ENCODE peak calls at places on chromosomes 16 and 17, in five cellular contexts. One of them, this sample, is unnamed.

GRCh38 chr16:89315271-89315670 is 97.8 kb downstream of the ZNF778 start:
- DNase-seq in lung: no peak
- DNase-seq in IMR-90: no peak
- DNase-seq in brain microvascular endothelial cell: no peak
- DNase-seq in GM12864: no peak
- DNase-seq in this sample: no peak

GRCh38 chr16:29011112-29011511 is 26.3 kb downstream of the LAT start:
- DNase-seq in GM12864: no peak
- DNase-seq in brain microvascular endothelial cell: no peak
- DNase-seq in IMR-90: no peak
- DNase-seq in lung: no peak
- DNase-seq in this sample: no peak

GRCh38 chr17:2377659-2378058 is 23.2 kb downstream of the MNT start:
- DNase-seq in GM12864: no peak
- DNase-seq in IMR-90: no peak
- DNase-seq in lung: no peak
- DNase-seq in brain microvascular endothelial cell: no peak
- DNase-seq in this sample: no peak

GRCh38 chr17:37273419-37274051 is 102.2 kb upstream of the C17orf78 start:
- DNase-seq in IMR-90: peak; percentile 84
- DNase-seq in lung: no peak
- DNase-seq in brain microvascular endothelial cell: no peak
- DNase-seq in GM12864: no peak
- DNase-seq in this sample: no peak

GRCh38 chr16:71338193-71338592 is 20.3 kb upstream of the CALB2 start:
- DNase-seq in brain microvascular endothelial cell: no peak
- DNase-seq in lung: no peak
- DNase-seq in IMR-90: no peak
- DNase-seq in GM12864: no peak
- DNase-seq in this sample: no peak

GRCh38 chr17:70332356-70332755 is 163.0 kb downstream of the KCNJ2 start:
- DNase-seq in IMR-90: no peak
- DNase-seq in lung: no peak
- DNase-seq in GM12864: no peak
- DNase-seq in brain microvascular endothelial cell: no peak
- DNase-seq in this sample: no peak

GRCh38 chr17:55121268-55121667 is 143.5 kb upstream of the HLF start:
- DNase-seq in lung: no peak
- DNase-seq in brain microvascular endothelial cell: no peak
- DNase-seq in IMR-90: no peak
- DNase-seq in GM12864: no peak
- DNase-seq in this sample: no peak

GRCh38 chr17:64051153-64051552 is 30.7 kb upstream of the ICAM2 start:
- DNase-seq in lung: no peak
- DNase-seq in brain microvascular endothelial cell: no peak
- DNase-seq in IMR-90: no peak
- DNase-seq in GM12864: no peak
- DNase-seq in this sample: no peak

GRCh38 chr17:77427471-77427991 is 286.8 kb downstream of the SEC14L1 start:
- DNase-seq in GM12864: no peak
- DNase-seq in brain microvascular endothelial cell: peak; percentile 81
- DNase-seq in IMR-90: peak; percentile 89
- DNase-seq in lung: no peak
- DNase-seq in this sample: peak; percentile 67

GRCh38 chr17:5832886-5833285 is 237.3 kb upstream of the WSCD1 start:
- DNase-seq in GM12864: no peak
- DNase-seq in lung: no peak
- DNase-seq in IMR-90: peak; percentile 83
- DNase-seq in brain microvascular endothelial cell: peak; percentile 47
- DNase-seq in this sample: no peak

GRCh38 chr17:75010683-75011406 is 1.6 kb upstream of the MRPL58 start:
- DNase-seq in lung: no peak
- DNase-seq in brain microvascular endothelial cell: no peak
- DNase-seq in GM12864: no peak
- DNase-seq in IMR-90: peak; percentile 55
- DNase-seq in this sample: no peak

GRCh38 chr16:53910990-53911389 is 207.0 kb downstream of the FTO start:
- DNase-seq in GM12864: no peak
- DNase-seq in brain microvascular endothelial cell: no peak
- DNase-seq in lung: no peak
- DNase-seq in IMR-90: no peak
- DNase-seq in this sample: no peak

GRCh38 chr17:45087496-45087975 is 26.4 kb downstream of the NMT1 start:
- DNase-seq in IMR-90: peak; percentile 62
- DNase-seq in brain microvascular endothelial cell: peak; percentile 38
- DNase-seq in GM12864: no peak
- DNase-seq in lung: no peak
- DNase-seq in this sample: no peak

GRCh38 chr17:17691468-17692263 is 10.4 kb downstream of the RAI1 start:
- DNase-seq in IMR-90: no peak
- DNase-seq in lung: no peak
- DNase-seq in GM12864: no peak
- DNase-seq in brain microvascular endothelial cell: no peak
- DNase-seq in this sample: no peak

GRCh38 chr17:69524854-69525253 is 110.4 kb downstream of the MAP2K6 start:
- DNase-seq in GM12864: no peak
- DNase-seq in brain microvascular endothelial cell: no peak
- DNase-seq in lung: no peak
- DNase-seq in IMR-90: no peak
- DNase-seq in this sample: no peak

GRCh38 chr17:45021607-45022287 is 29.7 kb downstream of the DCAKD start:
- DNase-seq in IMR-90: peak; percentile 47
- DNase-seq in GM12864: no peak
- DNase-seq in lung: peak; percentile 57
- DNase-seq in brain microvascular endothelial cell: no peak
- DNase-seq in this sample: no peak

GRCh38 chr16:11615756-11616447 is 29.2 kb upstream of the LITAF start:
- DNase-seq in GM12864: no peak
- DNase-seq in lung: no peak
- DNase-seq in brain microvascular endothelial cell: no peak
- DNase-seq in IMR-90: peak; percentile 41
- DNase-seq in this sample: no peak

GRCh38 chr17:16933317-16934132 is 38.4 kb downstream of the TNFRSF13B start:
- DNase-seq in brain microvascular endothelial cell: no peak
- DNase-seq in lung: no peak
- DNase-seq in GM12864: no peak
- DNase-seq in IMR-90: no peak
- DNase-seq in this sample: peak; percentile 27

GRCh38 chr17:77458202-77459017 is 317.6 kb downstream of the SEC14L1 start:
- DNase-seq in IMR-90: no peak
- DNase-seq in brain microvascular endothelial cell: no peak
- DNase-seq in lung: no peak
- DNase-seq in GM12864: no peak
- DNase-seq in this sample: no peak

GRCh38 chr16:52569296-52569695 is 22.4 kb upstream of the TOX3 start:
- DNase-seq in lung: no peak
- DNase-seq in brain microvascular endothelial cell: no peak
- DNase-seq in GM12864: no peak
- DNase-seq in IMR-90: no peak
- DNase-seq in this sample: no peak

DNA sequence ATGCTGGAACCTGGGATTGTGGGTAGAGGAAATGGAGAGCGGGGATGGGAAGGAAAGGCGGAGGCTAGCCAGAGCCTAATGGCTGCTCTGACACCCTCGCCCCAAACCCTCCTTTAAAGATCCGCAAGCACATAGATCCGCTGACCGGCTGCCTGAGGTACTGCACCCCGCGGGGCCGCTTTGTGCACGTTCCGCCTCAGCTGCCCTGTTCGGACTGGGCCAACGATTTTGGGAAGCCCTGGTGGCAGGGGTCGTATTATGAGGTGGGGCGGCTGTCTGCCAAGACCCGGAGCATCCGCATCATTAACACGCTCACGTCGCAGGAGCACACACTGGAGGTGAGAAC is 657 bp downstream of the CYB5D1 start:
- DNase-seq in lung: no peak
- DNase-seq in GM12864: no peak
- DNase-seq in IMR-90: peak; percentile 44
- DNase-seq in brain microvascular endothelial cell: peak; percentile 29
- DNase-seq in this sample: peak; percentile 63
- TF ChIP-seq CTCF in lung: no peak
- TF ChIP-seq CTCF in GM12864: peak; percentile 54
- TF ChIP-seq CTCF in IMR-90: peak; percentile 46
- TF ChIP-seq CTCF in brain microvascular endothelial cell: peak; percentile 69
- TF ChIP-seq CTCF in this sample: peak; percentile 59

DNA sequence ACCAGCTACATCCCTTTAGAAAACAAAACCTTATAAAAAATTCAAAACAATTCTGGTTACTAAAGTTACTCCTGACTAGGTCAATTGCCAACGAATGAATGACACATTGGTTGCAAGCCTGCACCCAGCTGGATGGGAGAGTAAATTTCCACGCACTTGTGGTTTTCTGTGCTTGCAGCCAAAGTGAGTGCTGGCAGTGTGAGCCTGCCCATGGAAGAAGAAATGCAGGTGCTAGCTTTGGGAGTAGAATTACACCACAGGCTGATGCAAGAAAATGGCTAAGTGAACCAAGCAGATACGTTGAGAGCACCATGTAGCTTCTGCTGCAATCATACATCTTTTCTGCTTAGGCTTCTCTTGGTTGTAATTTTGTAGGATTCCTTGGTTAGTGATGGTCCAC is 74.6 kb downstream of the SYCE1L start:
- DNase-seq in GM12864: no peak
- DNase-seq in lung: no peak
- DNase-seq in brain microvascular endothelial cell: no peak
- DNase-seq in IMR-90: no peak
- DNase-seq in this sample: no peak
- TF ChIP-seq CTCF in GM12864: no peak
- TF ChIP-seq CTCF in lung: no peak
- TF ChIP-seq CTCF in brain microvascular endothelial cell: no peak
- TF ChIP-seq CTCF in IMR-90: no peak
- TF ChIP-seq CTCF in this sample: no peak

DNA sequence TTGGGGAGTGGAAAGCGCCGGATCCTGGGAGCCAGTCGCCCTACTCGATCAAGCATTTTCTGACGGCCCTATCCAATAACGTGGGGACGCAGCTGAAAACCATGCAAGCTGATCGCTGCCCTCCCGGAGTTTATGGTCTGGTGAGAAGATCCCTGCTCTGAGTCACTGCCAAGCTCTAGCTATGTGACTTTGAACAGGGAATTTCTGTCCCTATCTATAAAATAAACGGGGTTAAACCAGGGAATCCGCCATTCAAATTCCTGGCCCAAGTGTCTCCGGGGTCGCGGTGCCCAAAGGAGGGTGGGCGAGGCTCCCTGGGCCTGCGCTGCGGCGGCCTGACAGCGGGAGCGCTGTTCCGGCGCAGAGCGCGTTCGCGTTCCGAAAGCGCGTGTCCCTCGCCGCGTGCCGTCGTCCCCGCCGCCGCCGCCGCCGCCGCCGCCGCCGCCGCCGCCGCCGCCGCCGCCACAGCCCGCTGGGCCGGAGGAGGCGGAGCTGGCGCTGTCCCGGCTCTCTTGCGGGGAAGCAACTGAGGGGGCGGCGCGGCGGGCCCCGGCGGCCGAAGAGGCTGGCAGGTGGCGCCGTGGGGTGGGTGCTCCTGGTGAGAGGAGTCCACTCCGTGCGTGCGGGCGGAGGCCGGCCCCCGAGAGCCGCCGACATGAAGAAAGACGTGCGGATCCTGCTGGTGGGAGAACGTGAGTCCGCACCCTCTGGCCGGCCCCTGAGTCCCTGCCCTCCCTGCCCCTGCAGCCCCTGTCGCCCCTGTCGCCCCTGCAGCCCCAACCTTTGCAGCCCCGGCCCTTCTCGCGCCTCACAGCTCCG is at the start of gene RHOT1:
- DNase-seq in lung: peak; percentile 69
- DNase-seq in GM12864: peak; percentile 31
- DNase-seq in brain microvascular endothelial cell: peak; percentile 84
- DNase-seq in IMR-90: peak; percentile 90
- DNase-seq in this sample: peak; percentile 64
- TF ChIP-seq CTCF in lung: peak; percentile 45
- TF ChIP-seq CTCF in GM12864: peak; percentile 79
- TF ChIP-seq CTCF in brain microvascular endothelial cell: peak; percentile 61
- TF ChIP-seq CTCF in IMR-90: peak; percentile 56
- TF ChIP-seq CTCF in this sample: peak; percentile 40

GRCh38 chr17:7352910-7353635 is 1.1 kb downstream of the KCTD11 start:
- DNase-seq in brain microvascular endothelial cell: no peak
- DNase-seq in IMR-90: no peak
- DNase-seq in GM12864: no peak
- DNase-seq in lung: no peak
- DNase-seq in this sample: no peak

GRCh38 chr17:7352559-7352889 is 562 bp downstream of the KCTD11 start:
- DNase-seq in lung: no peak
- DNase-seq in IMR-90: no peak
- DNase-seq in brain microvascular endothelial cell: no peak
- DNase-seq in GM12864: no peak
- DNase-seq in this sample: no peak

GRCh38 chr17:7356072-7356549 is 1.2 kb downstream of the TMEM95 start:
- DNase-seq in lung: peak; percentile 86
- DNase-seq in GM12864: peak; percentile 47
- DNase-seq in brain microvascular endothelial cell: peak; percentile 38
- DNase-seq in IMR-90: peak; percentile 53
- DNase-seq in this sample: peak; percentile 78

GRCh38 chr17:7355053-7355452 is at the start of gene TMEM95:
- DNase-seq in brain microvascular endothelial cell: no peak
- DNase-seq in IMR-90: no peak
- DNase-seq in GM12864: no peak
- DNase-seq in lung: no peak
- DNase-seq in this sample: no peak

GRCh38 chr17:7354262-7354781 is 634 bp upstream of the TMEM95 start:
- DNase-seq in GM12864: no peak
- DNase-seq in IMR-90: peak; percentile 80
- DNase-seq in brain microvascular endothelial cell: peak; percentile 55
- DNase-seq in lung: no peak
- DNase-seq in this sample: no peak
- TF ChIP-seq CTCF in GM12864: no peak
- TF ChIP-seq CTCF in IMR-90: no peak
- TF ChIP-seq CTCF in brain microvascular endothelial cell: no peak
- TF ChIP-seq CTCF in lung: no peak
- TF ChIP-seq CTCF in this sample: no peak

DNA sequence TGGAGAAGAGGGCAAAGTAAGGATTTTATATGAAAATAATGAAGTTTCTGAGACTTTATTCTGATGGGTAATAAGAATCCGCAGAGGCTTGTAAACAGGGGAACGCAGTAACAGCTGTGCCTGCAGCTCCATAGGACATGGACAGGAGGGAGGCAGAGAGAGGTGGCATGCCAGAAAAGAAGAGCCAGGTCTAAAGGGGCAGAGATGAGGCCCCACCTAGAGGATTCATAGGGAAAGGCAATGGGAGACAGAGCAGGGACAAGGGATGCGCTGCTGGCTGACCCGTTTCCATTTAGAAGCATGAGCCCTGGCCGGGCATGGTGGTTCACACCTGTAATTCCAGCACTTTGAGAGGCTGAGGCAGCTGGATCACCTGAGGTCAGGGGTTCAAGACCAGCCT is 340.3 kb upstream of the CDH5 start:
- DNase-seq in brain microvascular endothelial cell: peak; percentile 19
- DNase-seq in GM12864: no peak
- DNase-seq in lung: no peak
- DNase-seq in IMR-90: no peak
- DNase-seq in this sample: no peak
- TF ChIP-seq CTCF in brain microvascular endothelial cell: peak; percentile 56
- TF ChIP-seq CTCF in GM12864: no peak
- TF ChIP-seq CTCF in lung: no peak
- TF ChIP-seq CTCF in IMR-90: peak; percentile 39
- TF ChIP-seq CTCF in this sample: no peak

GRCh38 chr17:38864636-38865398 is 5.0 kb upstream of the LASP1 start:
- DNase-seq in IMR-90: peak; percentile 54
- DNase-seq in lung: no peak
- DNase-seq in brain microvascular endothelial cell: peak; percentile 63
- DNase-seq in GM12864: no peak
- DNase-seq in this sample: no peak
- TF ChIP-seq CTCF in IMR-90: peak; percentile 46
- TF ChIP-seq CTCF in lung: no peak
- TF ChIP-seq CTCF in brain microvascular endothelial cell: peak; percentile 80
- TF ChIP-seq CTCF in GM12864: no peak
- TF ChIP-seq CTCF in this sample: no peak